ENCODE peak calls at places on chromosomes 11 and 22, in four cellular contexts. One of them, this sample, is unnamed.
A peak's percentile ranks its signal among the peaks of the same experiment; 100 is the strongest.

GRCh38 chr11:117725048-117725734 is 71.8 kb downstream of the DSCAML1 start:
- DNase-seq in T-cell: no peak
- DNase-seq in fibroblast of the aortic adventitia: no peak
- DNase-seq in fibroblast of the conjunctiva: no peak
- DNase-seq in this sample: no peak

GRCh38 chr11:36452231-36452630 is 57.8 kb downstream of the TRAF6 start:
- DNase-seq in T-cell: peak; percentile 7
- DNase-seq in fibroblast of the aortic adventitia: peak; percentile 59
- DNase-seq in fibroblast of the conjunctiva: no peak
- DNase-seq in this sample: no peak

GRCh38 chr22:20885017-20885556 is 26.3 kb downstream of the SNAP29 start:
- DNase-seq in T-cell: no peak
- DNase-seq in fibroblast of the aortic adventitia: no peak
- DNase-seq in fibroblast of the conjunctiva: no peak
- DNase-seq in this sample: no peak

GRCh38 chr11:60936467-60937143 is 12.3 kb downstream of the TMEM132A start:
- DNase-seq in T-cell: no peak
- DNase-seq in fibroblast of the aortic adventitia: no peak
- DNase-seq in fibroblast of the conjunctiva: no peak
- DNase-seq in this sample: no peak

GRCh38 chr11:10909141-10909883 is 51.5 kb upstream of the ZBED5 start:
- DNase-seq in T-cell: no peak
- DNase-seq in fibroblast of the aortic adventitia: no peak
- DNase-seq in fibroblast of the conjunctiva: no peak
- DNase-seq in this sample: no peak

GRCh38 chr11:115247404-115247803 is 256.8 kb downstream of the CADM1 start:
- DNase-seq in T-cell: no peak
- DNase-seq in fibroblast of the aortic adventitia: no peak
- DNase-seq in fibroblast of the conjunctiva: no peak
- DNase-seq in this sample: no peak

GRCh38 chr11:57527056-57527631 is 3.4 kb downstream of the TIMM10 start:
- DNase-seq in T-cell: peak; percentile 50
- DNase-seq in fibroblast of the aortic adventitia: peak; percentile 75
- DNase-seq in fibroblast of the conjunctiva: peak; percentile 45
- DNase-seq in this sample: peak; percentile 71

GRCh38 chr11:34744511-34744910 is 123.6 kb downstream of the EHF start:
- DNase-seq in T-cell: no peak
- DNase-seq in fibroblast of the aortic adventitia: peak; percentile 24
- DNase-seq in fibroblast of the conjunctiva: no peak
- DNase-seq in this sample: no peak

GRCh38 chr11:47183031-47183856 is 3.0 kb downstream of the PACSIN3 start:
- DNase-seq in T-cell: no peak
- DNase-seq in fibroblast of the aortic adventitia: no peak
- DNase-seq in fibroblast of the conjunctiva: no peak
- DNase-seq in this sample: no peak

GRCh38 chr22:24392218-24392931 is 35.0 kb upstream of the ADORA2A start:
- DNase-seq in T-cell: no peak
- DNase-seq in fibroblast of the aortic adventitia: peak; percentile 3
- DNase-seq in fibroblast of the conjunctiva: no peak
- DNase-seq in this sample: no peak

GRCh38 chr11:75301131-75301530 is 50.3 kb downstream of the ARRB1 start:
- DNase-seq in T-cell: no peak
- DNase-seq in fibroblast of the aortic adventitia: no peak
- DNase-seq in fibroblast of the conjunctiva: no peak
- DNase-seq in this sample: no peak

GRCh38 chr11:119320593-119321524 is 3.9 kb upstream of the MCAM start:
- DNase-seq in T-cell: peak; percentile 37
- DNase-seq in fibroblast of the aortic adventitia: peak; percentile 31
- DNase-seq in fibroblast of the conjunctiva: no peak
- DNase-seq in this sample: no peak

GRCh38 chr11:57493507-57494503 is 21.7 kb downstream of the SLC43A1 start:
- DNase-seq in T-cell: peak; percentile 52
- DNase-seq in fibroblast of the aortic adventitia: no peak
- DNase-seq in fibroblast of the conjunctiva: no peak
- DNase-seq in this sample: peak; percentile 68

GRCh38 chr11:119206512-119207299 is 567 bp downstream of the CBL start:
- DNase-seq in T-cell: peak; percentile 21
- DNase-seq in fibroblast of the aortic adventitia: no peak
- DNase-seq in fibroblast of the conjunctiva: no peak
- DNase-seq in this sample: peak; percentile 18